ENCODE peak calls at places on chromosomes 13 and 19, in nine cellular contexts. G is cardiac muscle cell; C is heart left ventricle; L is CD8-positive, alpha-beta T cell; Q is aorta; N is heart right ventricle; Z is OCI-LY7; S is GM23248; W is GM23338. M is an unnamed sample.

GRCh38 chr19:45171211-45171623 is 6.8 kb downstream of the TRAPPC6A start:
- DNase-seq in G (peak), C (no peak), L (no peak), Q (no peak), N (peak), Z (no peak), S (no peak), W (no peak), M (no peak)

GRCh38 chr19:2770055-2771013 is 12.7 kb downstream of the SGTA start:
- DNase-seq in G (peak), C (peak), L (no peak), Q (peak), N (peak), Z (no peak), S (peak), W (no peak), M (no peak)

GRCh38 chr19:3250675-3251074 is 26.2 kb downstream of the CELF5 start:
- DNase-seq in G (peak), C (no peak), L (no peak), Q (no peak), N (no peak), Z (peak), S (peak), W (peak), M (peak)

GRCh38 chr19:45152504-45153338 is 8.1 kb downstream of the NKPD1 start:
- DNase-seq in G (peak), C (peak), L (peak), Q (no peak), N (peak), Z (no peak), S (peak), W (peak), M (no peak)

GRCh38 chr19:9467161-9467560 is 31.3 kb downstream of the ZNF560 start:
- DNase-seq in G (no peak), C (no peak), L (no peak), Q (no peak), N (no peak), Z (no peak), S (no peak), W (no peak), M (no peak)

GRCh38 chr13:46586766-46587509 is 34.0 kb downstream of the LRCH1 start:
- DNase-seq in G (no peak), C (no peak), L (no peak), Q (no peak), N (no peak), Z (no peak), S (peak), W (no peak), M (no peak)

GRCh38 chr13:51453308-51453958 is 597 bp upstream of the INTS6 start:
- DNase-seq in G (no peak), C (peak), L (peak), Q (peak), N (peak), Z (peak), S (peak), W (peak), M (no peak)

GRCh38 chr13:106525865-106526264 is 9.6 kb downstream of the EFNB2 start:
- DNase-seq in G (no peak), C (no peak), L (no peak), Q (no peak), N (no peak), Z (no peak), S (no peak), W (peak), M (no peak)

GRCh38 chr13:30091691-30092090 is 215.7 kb downstream of the KATNAL1 start:
- DNase-seq in G (no peak), C (no peak), L (no peak), Q (peak), N (no peak), Z (no peak), S (no peak), W (no peak), M (no peak)

GRCh38 chr13:35727881-35728280 is 251.4 kb upstream of the MAB21L1 start:
- DNase-seq in G (no peak), C (no peak), L (no peak), Q (no peak), N (no peak), Z (no peak), S (no peak), W (no peak), M (no peak)

GRCh38 chr13:27057817-27058216 is 113.8 kb downstream of the USP12 start:
- DNase-seq in G (no peak), C (no peak), L (no peak), Q (no peak), N (no peak), Z (no peak), S (no peak), W (no peak), M (no peak)

GRCh38 chr19:5907216-5907615 is 2.5 kb downstream of the VMAC start:
- DNase-seq in G (no peak), C (no peak), L (no peak), Q (no peak), N (no peak), Z (no peak), S (no peak), W (no peak), M (no peak)

GRCh38 chr19:44925114-44925891 is 10.9 kb downstream of the APOC1 start:
- DNase-seq in G (peak), C (peak), L (no peak), Q (peak), N (peak), Z (no peak), S (peak), W (no peak), M (no peak)

GRCh38 chr19:29873024-29873800 is 61.4 kb downstream of the CCNE1 start:
- DNase-seq in G (peak), C (peak), L (peak), Q (peak), N (peak), Z (peak), S (peak), W (peak), M (peak)

GRCh38 chr13:113864303-113864890 is 521 bp upstream of the GAS6 start:
- DNase-seq in G (peak), C (no peak), L (no peak), Q (no peak), N (no peak), Z (no peak), S (peak), W (no peak), M (no peak)
- H3K27ac ChIP-seq in G (no peak), C (peak), L (no peak), Q (no peak), N (peak), Z (no peak), S (peak), W (no peak), M (no peak)

GRCh38 chr13:40488869-40489391 is 177.5 kb downstream of the FOXO1 start:
- DNase-seq in G (no peak), C (no peak), L (no peak), Q (no peak), N (no peak), Z (no peak), S (no peak), W (no peak), M (no peak)
- H3K27ac ChIP-seq in G (no peak), C (no peak), L (no peak), Q (no peak), N (no peak), Z (no peak), S (no peak), W (no peak), M (no peak)

DNA sequence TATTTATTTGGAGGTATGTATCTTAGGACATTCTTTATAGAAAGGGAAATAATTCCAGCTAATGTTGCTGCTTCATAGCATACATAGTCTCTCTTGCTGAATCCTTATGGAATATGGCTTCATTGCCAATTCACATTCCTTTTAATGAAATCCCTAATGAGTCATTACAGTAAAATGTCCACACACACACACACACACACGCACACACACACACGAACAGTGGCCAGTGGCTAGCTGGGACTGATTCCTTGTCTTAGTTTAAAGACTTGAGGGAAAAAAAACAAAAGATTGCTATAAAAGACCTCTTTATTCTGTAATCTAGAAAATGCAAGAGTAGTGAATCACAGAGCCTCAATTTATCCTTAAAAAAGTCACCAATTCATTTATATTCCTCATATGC is 301.6 kb downstream of the SLITRK6 start:
- DNase-seq in G (peak), C (no peak), L (no peak), Q (no peak), N (no peak), Z (no peak), S (peak), W (no peak), M (peak)
- H3K27ac ChIP-seq in G (no peak), C (no peak), L (no peak), Q (no peak), N (no peak), Z (no peak), S (no peak), W (no peak), M (peak)

DNA sequence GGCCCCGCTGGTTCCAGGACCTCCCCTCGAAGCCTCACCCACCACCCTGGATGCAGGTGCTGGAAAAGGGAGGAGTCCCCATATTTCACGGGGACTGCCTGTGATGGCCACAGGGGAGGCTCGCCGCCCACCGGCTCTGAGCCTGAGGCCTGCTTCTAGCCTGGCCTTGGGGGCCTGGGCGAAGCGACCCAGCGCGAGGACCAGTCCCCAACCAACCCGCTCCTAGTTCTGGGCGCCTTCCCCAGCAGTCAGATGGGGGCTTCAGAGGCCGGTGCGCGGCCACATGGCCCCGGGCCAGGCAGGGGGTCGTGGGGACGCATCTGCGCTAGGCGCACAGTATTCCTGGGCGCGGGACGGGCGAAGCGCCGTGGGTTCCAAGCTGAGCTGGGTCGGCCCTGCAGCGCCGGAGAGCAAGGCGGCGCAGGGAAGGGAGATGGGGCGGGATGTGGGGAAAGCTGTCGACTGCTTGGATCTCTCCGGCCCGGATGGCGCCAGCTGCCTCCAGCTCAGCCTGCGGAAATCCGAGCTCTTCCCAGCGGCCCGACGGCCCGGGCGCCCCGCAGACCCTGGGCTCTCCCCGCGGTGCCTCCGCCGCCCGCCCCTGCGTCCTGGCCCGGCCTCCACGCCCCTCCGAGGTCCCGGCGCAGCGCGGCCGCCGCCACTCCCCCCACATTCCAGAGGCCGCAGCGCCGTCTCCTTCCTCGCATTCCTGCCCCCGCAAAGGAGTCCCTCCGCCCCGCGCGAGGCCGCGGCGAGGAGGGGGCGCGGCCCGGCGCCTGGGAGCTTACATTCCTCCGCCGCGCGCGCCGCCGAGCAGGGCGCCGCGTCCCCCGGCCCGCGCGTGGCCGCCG is at the start of gene WTIP:
- DNase-seq in G (peak), C (peak), L (no peak), Q (peak), N (peak), Z (no peak), S (peak), W (peak), M (peak)
- H3K27ac ChIP-seq in G (peak), C (peak), L (no peak), Q (peak), N (peak), Z (no peak), S (peak), W (no peak), M (no peak)

DNA sequence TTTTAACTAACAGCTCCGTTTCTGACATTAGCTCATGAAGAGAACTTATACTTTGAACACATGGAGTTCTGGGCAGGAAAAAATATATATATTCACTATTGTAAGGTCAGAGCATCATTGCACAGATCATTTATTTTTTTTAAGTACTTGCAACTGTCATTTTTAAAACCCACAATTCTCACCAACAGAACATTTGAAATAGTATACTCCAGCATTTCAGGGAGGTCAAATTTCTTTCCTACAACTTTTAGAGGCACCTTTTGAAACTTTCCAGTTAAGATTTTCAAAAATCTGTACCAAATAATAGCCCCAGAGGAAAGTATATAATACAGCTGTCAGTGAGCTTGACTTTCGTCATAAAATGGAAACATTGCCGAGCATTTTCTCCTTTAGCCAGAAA is 10.9 kb downstream of the KCTD12 start:
- DNase-seq in G (no peak), C (no peak), L (no peak), Q (no peak), N (no peak), Z (no peak), S (no peak), W (no peak), M (no peak)
- H3K27ac ChIP-seq in G (no peak), C (no peak), L (no peak), Q (no peak), N (no peak), Z (no peak), S (no peak), W (no peak), M (no peak)

DNA sequence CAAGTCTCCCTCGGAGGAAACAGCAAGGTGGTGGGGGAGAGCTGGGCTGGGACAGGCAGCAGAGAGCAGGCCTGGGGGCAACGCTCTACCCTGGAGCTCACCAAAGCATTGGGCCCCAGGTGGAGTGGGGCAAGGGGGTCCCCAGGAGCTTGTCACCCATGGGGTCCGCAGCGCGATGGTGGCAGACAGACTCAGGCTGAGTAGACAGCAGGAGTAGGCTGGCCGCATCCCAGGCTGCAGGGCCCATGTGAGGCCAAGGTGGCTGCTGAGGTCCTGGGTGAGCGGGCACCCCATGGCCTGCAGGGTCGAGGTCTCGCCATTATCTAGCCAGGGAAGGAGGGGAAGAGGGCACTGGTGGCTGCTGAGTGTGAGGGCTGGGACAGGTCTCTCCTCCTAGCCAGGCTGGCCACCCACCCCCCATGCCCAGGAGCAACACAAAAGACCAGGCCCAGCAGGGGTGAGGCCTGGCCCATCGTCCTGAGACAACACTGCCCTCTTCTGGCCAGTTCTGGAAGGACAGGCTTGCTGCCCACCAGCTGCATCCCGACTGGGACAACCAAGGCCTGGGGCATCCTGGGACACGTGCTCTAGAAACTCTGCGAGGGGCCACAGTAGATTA is 33.1 kb downstream of the CEBPG start:
- DNase-seq in G (peak), C (peak), L (peak), Q (peak), N (peak), Z (peak), S (peak), W (peak), M (peak)
- H3K27ac ChIP-seq in G (no peak), C (no peak), L (no peak), Q (no peak), N (no peak), Z (no peak), S (no peak), W (no peak), M (no peak)

GRCh38 chr19:43474986-43475705 is 9.7 kb upstream of the LYPD3 start:
- DNase-seq in G (peak), C (peak), L (peak), Q (peak), N (peak), Z (peak), S (peak), W (peak), M (peak)
- H3K27ac ChIP-seq in G (peak), C (peak), L (peak), Q (no peak), N (peak), Z (no peak), S (peak), W (no peak), M (peak)

GRCh38 chr19:14413765-14414171 is 5.4 kb downstream of the DDX39A start:
- DNase-seq in G (peak), C (no peak), L (no peak), Q (no peak), N (peak), Z (no peak), S (peak), W (no peak), M (no peak)

GRCh38 chr19:14416743-14417214 is 2.4 kb downstream of the DDX39A start:
- DNase-seq in G (no peak), C (no peak), L (no peak), Q (no peak), N (no peak), Z (peak), S (peak), W (no peak), M (no peak)

GRCh38 chr19:14413355-14413754 is 5.8 kb downstream of the DDX39A start:
- DNase-seq in G (no peak), C (no peak), L (no peak), Q (no peak), N (no peak), Z (no peak), S (no peak), W (no peak), M (no peak)

GRCh38 chr19:14418743-14419037 is 451 bp downstream of the DDX39A start:
- DNase-seq in G (no peak), C (no peak), L (no peak), Q (no peak), N (no peak), Z (no peak), S (peak), W (no peak), M (no peak)

GRCh38 chr19:14419038-14419813 is at the start of gene DDX39A:
- DNase-seq in G (peak), C (peak), L (peak), Q (peak), N (peak), Z (peak), S (peak), W (peak), M (peak)
- H3K27ac ChIP-seq in G (peak), C (peak), L (peak), Q (peak), N (peak), Z (peak), S (peak), W (peak), M (peak)

GRCh38 chr13:40079721-40080120 is 424.3 kb downstream of the COG6 start:
- DNase-seq in G (no peak), C (no peak), L (no peak), Q (no peak), N (no peak), Z (no peak), S (no peak), W (no peak), M (no peak)

GRCh38 chr13:40084934-40085333 is 429.5 kb downstream of the COG6 start:
- DNase-seq in G (no peak), C (no peak), L (no peak), Q (no peak), N (no peak), Z (no peak), S (no peak), W (no peak), M (no peak)

GRCh38 chr13:40080676-40081075 is 425.2 kb downstream of the COG6 start:
- DNase-seq in G (no peak), C (no peak), L (no peak), Q (no peak), N (no peak), Z (no peak), S (no peak), W (no peak), M (no peak)

GRCh38 chr13:40083841-40084240 is 428.4 kb downstream of the COG6 start:
- DNase-seq in G (no peak), C (no peak), L (no peak), Q (no peak), N (no peak), Z (no peak), S (no peak), W (no peak), M (no peak)

GRCh38 chr13:40082644-40083043 is 427.2 kb downstream of the COG6 start:
- DNase-seq in G (peak), C (no peak), L (no peak), Q (peak), N (peak), Z (no peak), S (no peak), W (no peak), M (no peak)
- H3K27ac ChIP-seq in G (no peak), C (no peak), L (no peak), Q (no peak), N (no peak), Z (no peak), S (no peak), W (no peak), M (no peak)

GRCh38 chr13:28474491-28475134 is 20.3 kb downstream of the FLT1 start:
- DNase-seq in G (peak), C (no peak), L (no peak), Q (no peak), N (no peak), Z (no peak), S (peak), W (no peak), M (no peak)

GRCh38 chr13:28478127-28478526 is 16.8 kb downstream of the FLT1 start:
- DNase-seq in G (no peak), C (no peak), L (no peak), Q (no peak), N (no peak), Z (no peak), S (peak), W (no peak), M (no peak)

GRCh38 chr13:28477709-28477973 is 17.3 kb downstream of the FLT1 start:
- DNase-seq in G (no peak), C (no peak), L (no peak), Q (no peak), N (no peak), Z (no peak), S (no peak), W (no peak), M (no peak)

GRCh38 chr13:28476919-28477708 is 17.8 kb downstream of the FLT1 start:
- DNase-seq in G (no peak), C (no peak), L (no peak), Q (no peak), N (no peak), Z (no peak), S (no peak), W (no peak), M (no peak)

GRCh38 chr13:28475916-28476725 is 18.8 kb downstream of the FLT1 start:
- DNase-seq in G (peak), C (no peak), L (no peak), Q (no peak), N (no peak), Z (no peak), S (peak), W (no peak), M (peak)
- H3K27ac ChIP-seq in G (no peak), C (no peak), L (no peak), Q (no peak), N (no peak), Z (no peak), S (peak), W (no peak), M (no peak)

M was measured in PC-3.